ENCODE peak calls at places on chromosome 21, in eight cellular contexts. K is mucosa of gallbladder; A is GM19239; D is naive thymus-derived CD4-positive, alpha-beta T cell; Q is activated CD8-positive, alpha-beta memory T cell treated with anti-CD3 and anti-CD28 coated beads for 24 hours; F is NCI-H510A treated with DMSO at 0.1 percent for 48 hours; C is HAP-1; O is stimulated activated CD4-positive, alpha-beta T cell treated with anti-CD3 and anti-CD28 coated beads, Interleukin-1b, Interleukin-23, amount 100 ng/mL, for 1 hour. T is an unnamed sample.

GRCh38 chr21:41950941-41951408 is 2.8 kb downstream of the C2CD2 start:
- DNase-seq in K (no peak), A (no peak), D (no peak), Q (no peak), F (no peak), C (peak; percentile 79), O (no peak), T (no peak)

GRCh38 chr21:16530656-16531055 is 800.9 kb downstream of the USP25 start:
- DNase-seq in K (no peak), A (no peak), D (no peak), Q (no peak), F (no peak), C (no peak), O (no peak), T (no peak)

GRCh38 chr21:36791150-36791549 is 92.2 kb downstream of the SIM2 start:
- DNase-seq in K (no peak), A (no peak), D (no peak), Q (no peak), F (no peak), C (no peak), O (no peak), T (no peak)

GRCh38 chr21:32216293-32216692 is 62.6 kb downstream of the MIS18A start:
- DNase-seq in K (no peak), A (no peak), D (no peak), Q (no peak), F (no peak), C (no peak), O (no peak), T (no peak)

GRCh38 chr21:43921602-43921978 is 56.6 kb downstream of the AGPAT3 start:
- DNase-seq in K (no peak), A (no peak), D (peak; percentile 63), Q (no peak), F (no peak), C (no peak), O (no peak), T (no peak)

GRCh38 chr21:44854664-44855446 is 18.6 kb downstream of the PTTG1IP start:
- DNase-seq in K (no peak), A (no peak), D (peak; percentile 57), Q (no peak), F (no peak), C (no peak), O (no peak), T (no peak)

GRCh38 chr21:42575111-42575510 is 61.5 kb downstream of the SLC37A1 start:
- DNase-seq in K (no peak), A (no peak), D (no peak), Q (peak; percentile 49), F (no peak), C (no peak), O (no peak), T (peak; percentile 35)

GRCh38 chr21:45589686-45590245 is 47.5 kb upstream of the SLC19A1 start:
- DNase-seq in K (no peak), A (no peak), D (no peak), Q (no peak), F (no peak), C (no peak), O (no peak), T (peak; percentile 23)

GRCh38 chr21:32413697-32414578 is 1.4 kb downstream of the EVA1C start:
- DNase-seq in K (no peak), A (no peak), D (peak; percentile 13), Q (peak; percentile 63), F (no peak), C (no peak), O (no peak), T (no peak)

T was measured in left lobe of liver.